ENCODE peak calls at places on chromosomes 12 and 14, in six cellular contexts. P, G, Q, D, K and C are unnamed samples.
A peak's percentile ranks its signal among the peaks of the same experiment; 100 is the strongest.

GRCh38 chr12:28479683-28480082 is 289.4 kb downstream of the CCDC91 start:
- DNase-seq in P (no peak), G (no peak), Q (no peak), D (no peak), K (no peak), C (no peak)

GRCh38 chr12:71476513-71476912 is 36.9 kb downstream of the LGR5 start:
- DNase-seq in P (no peak), G (peak; percentile 28), Q (no peak), D (no peak), K (no peak), C (no peak)

GRCh38 chr12:65308601-65309071 is 30.2 kb downstream of the MSRB3 start:
- DNase-seq in P (no peak), G (no peak), Q (no peak), D (no peak), K (no peak), C (no peak)

GRCh38 chr14:92982941-92983340 is 60.0 kb downstream of the CHGA start:
- DNase-seq in P (no peak), G (peak; percentile 4), Q (no peak), D (no peak), K (no peak), C (no peak)

GRCh38 chr12:66241061-66242043 is 52.3 kb downstream of the IRAK3 start:
- DNase-seq in P (no peak), G (no peak), Q (no peak), D (no peak), K (no peak), C (no peak)

GRCh38 chr12:43675048-43675904 is 83.3 kb downstream of the PUS7L start:
- DNase-seq in P (no peak), G (no peak), Q (no peak), D (no peak), K (no peak), C (no peak)

GRCh38 chr12:116708826-116709756 is 28.8 kb downstream of the SPRING1 start:
- DNase-seq in P (peak; percentile 46), G (peak; percentile 58), Q (peak; percentile 36), D (peak; percentile 21), K (peak; percentile 68), C (peak; percentile 57)

GRCh38 chr12:1553987-1554982 is 40.1 kb downstream of the FBXL14 start:
- DNase-seq in P (peak; percentile 19), G (no peak), Q (no peak), D (no peak), K (no peak), C (no peak)

GRCh38 chr12:127170271-127171180 is 1096.4 kb upstream of the TMEM132C start:
- DNase-seq in P (no peak), G (no peak), Q (no peak), D (no peak), K (no peak), C (no peak)

GRCh38 chr12:31353730-31354708 is 28.1 kb upstream of the SINHCAF start:
- DNase-seq in P (no peak), G (no peak), Q (no peak), D (no peak), K (no peak), C (no peak)

GRCh38 chr12:87302126-87302732 is 727.0 kb downstream of the C12orf50 start:
- DNase-seq in P (no peak), G (no peak), Q (no peak), D (no peak), K (no peak), C (no peak)

GRCh38 chr12:103387385-103387784 is 108.4 kb downstream of the C12orf42 start:
- DNase-seq in P (no peak), G (no peak), Q (no peak), D (no peak), K (no peak), C (no peak)

GRCh38 chr14:84961637-84962036 is 568.3 kb upstream of the FLRT2 start:
- DNase-seq in P (no peak), G (peak; percentile 36), Q (no peak), D (no peak), K (no peak), C (no peak)

GRCh38 chr12:27237790-27238771 is 6.0 kb upstream of the STK38L start:
- DNase-seq in P (no peak), G (no peak), Q (peak; percentile 62), D (peak; percentile 13), K (no peak), C (no peak)

GRCh38 chr12:132170094-132170636 is 25.9 kb downstream of the NOC4L start:
- DNase-seq in P (no peak), G (peak; percentile 17), Q (no peak), D (no peak), K (no peak), C (no peak)

GRCh38 chr12:75177997-75178396 is 31.6 kb downstream of the KCNC2 start:
- DNase-seq in P (no peak), G (no peak), Q (no peak), D (no peak), K (no peak), C (no peak)